ENCODE peak calls at places on chromosomes 11 and 22, in nine cellular contexts. X is CD8-positive, alpha-beta T cell; B is left ventricle myocardium inferior; I is upper lobe of right lung; R is ovary; J is PC-3; C is pancreas; T is heart left ventricle; W is uterus. O is an unnamed sample.

GRCh38 chr11:56160217-56160616 is at the start of gene OR8K5:
- DNase-seq in B (no peak), T (no peak), W (no peak), J (no peak), X (no peak), C (no peak), I (no peak), R (no peak), O (no peak)

GRCh38 chr11:8766043-8766992 is 83.7 kb downstream of the RPL27A start:
- DNase-seq in C (no peak), B (no peak), X (no peak), T (no peak), I (no peak), W (peak; percentile 14), J (no peak), R (no peak), O (no peak)

GRCh38 chr22:42808516-42808915 is 48.6 kb downstream of the ARFGAP3 start:
- DNase-seq in C (no peak), R (no peak), I (no peak), T (no peak), B (no peak), X (no peak), J (no peak), W (no peak), O (peak; percentile 51)

GRCh38 chr11:61736310-61736709 is 16.1 kb upstream of the MYRF start:
- DNase-seq in B (no peak), W (no peak), I (no peak), T (no peak), J (peak; percentile 56), C (no peak), X (no peak), R (no peak), O (no peak)

GRCh38 chr11:117315285-117316196 is 515 bp downstream of the BACE1 start:
- DNase-seq in X (no peak), I (no peak), R (no peak), B (no peak), J (no peak), C (no peak), T (peak; percentile 24), W (peak; percentile 33), O (no peak)

GRCh38 chr22:20776624-20777405 is 2.9 kb downstream of the SERPIND1 start:
- DNase-seq in J (no peak), R (no peak), W (no peak), T (no peak), C (no peak), X (no peak), I (no peak), B (no peak), O (no peak)

GRCh38 chr11:8006349-8006977 is 19.3 kb downstream of the EIF3F start:
- DNase-seq in T (peak; percentile 57), I (no peak), X (peak; percentile 52), C (peak; percentile 43), B (peak; percentile 31), W (peak; percentile 55), R (peak; percentile 41), J (peak; percentile 82), O (no peak)

GRCh38 chr22:50730013-50730891 is 7.8 kb upstream of the ACR start:
- DNase-seq in B (peak; percentile 15), T (peak; percentile 25), C (peak; percentile 1), J (no peak), W (no peak), R (peak; percentile 14), I (peak; percentile 64), X (no peak), O (no peak)

GRCh38 chr11:124081496-124081895 is 33.8 kb upstream of the VWA5A start:
- DNase-seq in J (no peak), W (no peak), R (no peak), C (no peak), B (no peak), T (no peak), X (no peak), I (no peak), O (no peak)

GRCh38 chr11:77467993-77468392 is 5.9 kb downstream of the PAK1 start:
- DNase-seq in W (no peak), C (no peak), J (no peak), R (no peak), T (no peak), I (no peak), B (no peak), X (no peak), O (no peak)

GRCh38 chr22:38347181-38347943 is 30.1 kb upstream of the CSNK1E start:
- DNase-seq in B (no peak), W (peak; percentile 10), R (no peak), X (peak; percentile 41), T (no peak), I (peak; percentile 50), C (no peak), J (no peak), O (peak; percentile 50)

GRCh38 chr22:27207907-27208306 is 550.5 kb downstream of the MIAT start:
- DNase-seq in B (no peak), T (no peak), J (no peak), R (no peak), I (no peak), C (no peak), X (no peak), W (no peak), O (peak; percentile 70)

GRCh38 chr11:58580311-58580710 is 1.4 kb downstream of the ZFP91 start:
- DNase-seq in X (no peak), I (no peak), C (no peak), W (no peak), B (no peak), J (no peak), T (no peak), R (no peak), O (no peak)

GRCh38 chr11:58577441-58578135 is 1.3 kb upstream of the ZFP91 start:
- DNase-seq in B (peak; percentile 35), T (peak; percentile 55), X (peak; percentile 83), C (no peak), I (peak; percentile 78), W (no peak), R (no peak), J (peak; percentile 82), O (peak; percentile 72)

GRCh38 chr11:58578136-58578634 is 678 bp upstream of the ZFP91 start:
- DNase-seq in J (peak; percentile 99), C (peak; percentile 94), W (peak; percentile 95), R (peak; percentile 96), I (peak; percentile 95), X (peak; percentile 95), T (peak; percentile 97), B (peak; percentile 95), O (peak; percentile 97)

GRCh38 chr11:58579192-58580129 is 598 bp downstream of the ZFP91 start:
- DNase-seq in C (peak; percentile 88), R (peak; percentile 93), J (peak; percentile 89), T (peak; percentile 95), X (peak; percentile 93), B (peak; percentile 93), W (peak; percentile 90), I (peak; percentile 95), O (peak; percentile 93)

DNA sequence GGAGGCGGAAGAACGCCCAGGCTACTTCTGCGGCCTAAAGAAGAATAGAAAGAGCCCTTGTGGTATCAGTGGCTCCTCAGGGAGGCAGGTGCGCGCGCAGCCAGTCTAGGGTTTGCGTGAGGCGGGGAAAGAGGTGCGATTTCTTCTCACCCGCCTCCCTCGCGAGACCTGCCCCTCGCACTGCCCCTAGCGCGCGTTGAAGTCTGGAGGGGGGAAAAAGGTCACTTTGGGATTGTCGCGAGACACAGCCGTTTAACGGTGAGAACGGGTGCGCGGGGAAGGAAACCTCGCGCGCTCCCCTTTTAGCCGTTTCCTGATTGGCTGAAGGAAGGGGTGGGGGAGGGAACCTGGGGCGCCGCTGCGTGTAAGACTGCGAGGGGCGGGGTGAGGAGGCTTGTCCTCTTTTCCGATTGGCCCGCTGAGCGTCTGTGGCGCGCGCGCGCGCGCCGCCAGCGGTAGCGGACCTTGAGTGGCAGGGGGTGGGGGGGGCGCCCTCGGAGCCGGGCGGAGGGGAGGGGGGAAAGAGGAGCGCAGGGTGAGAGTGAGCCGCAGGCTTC is at the start of gene ZFP91:
- DNase-seq in R (peak; percentile 97), C (peak; percentile 98), T (peak; percentile 99), I (peak; percentile 98), J (peak; percentile 99), X (peak; percentile 96), B (peak; percentile 98), W (peak; percentile 97), O (peak; percentile 98)
- H3K4me1 ChIP-seq in R (peaks cover 7% of the 10 kb centered on the region), C (peaks cover 54% of the 10 kb centered on the region), T (peaks cover 33% of the 10 kb centered on the region), I (peaks cover 56% of the 10 kb centered on the region), J (peaks cover 63% of the 10 kb centered on the region), X (peaks cover 61% of the 10 kb centered on the region), B (peaks cover 87% of the 10 kb centered on the region), W (peaks cover 14% of the 10 kb centered on the region), O (no peaks in the 10 kb centered on the region)

DNA sequence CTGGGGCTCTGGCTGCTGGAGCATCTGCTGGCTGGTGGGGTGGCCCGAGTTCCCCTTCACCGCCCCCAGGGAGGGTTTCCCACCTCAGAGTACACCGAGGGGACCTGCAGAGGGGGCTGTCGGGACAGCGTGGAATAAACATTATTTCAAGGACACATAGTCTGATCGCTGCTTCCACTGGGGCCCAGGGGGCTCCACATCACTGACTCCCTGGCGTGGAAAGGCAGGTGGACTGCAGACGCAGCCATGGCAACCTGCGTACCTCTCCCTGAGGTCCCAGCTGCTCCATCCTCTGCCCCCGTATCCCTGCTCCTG is 21.6 kb downstream of the TRMU start:
- DNase-seq in B (no peak), R (no peak), T (no peak), X (no peak), I (no peak), W (no peak), J (no peak), C (no peak), O (no peak)
- H3K36me3 ChIP-seq in B (peaks cover 48% of the 10 kb centered on the region), R (no peaks in the 10 kb centered on the region), T (peaks cover 13% of the 10 kb centered on the region), X (peaks cover 22% of the 10 kb centered on the region), I (peaks cover 33% of the 10 kb centered on the region), W (no peaks in the 10 kb centered on the region), J (peaks cover 15% of the 10 kb centered on the region), C (peaks cover 3% of the 10 kb centered on the region), O (peaks cover 53% of the 10 kb centered on the region)

GRCh38 chr11:131632971-131633370 is 262.6 kb downstream of the NTM start:
- DNase-seq in R (no peak), J (no peak), X (no peak), B (no peak), C (no peak), W (no peak), T (no peak), I (no peak), O (no peak)
- H3K27ac ChIP-seq in R (no peak overlapping the region), J (no peak overlapping the region), X (no peak overlapping the region), B (no peak overlapping the region), C (no peak overlapping the region), W (no peak overlapping the region), T (no peak overlapping the region), I (no peak overlapping the region), O (no peak overlapping the region)

DNA sequence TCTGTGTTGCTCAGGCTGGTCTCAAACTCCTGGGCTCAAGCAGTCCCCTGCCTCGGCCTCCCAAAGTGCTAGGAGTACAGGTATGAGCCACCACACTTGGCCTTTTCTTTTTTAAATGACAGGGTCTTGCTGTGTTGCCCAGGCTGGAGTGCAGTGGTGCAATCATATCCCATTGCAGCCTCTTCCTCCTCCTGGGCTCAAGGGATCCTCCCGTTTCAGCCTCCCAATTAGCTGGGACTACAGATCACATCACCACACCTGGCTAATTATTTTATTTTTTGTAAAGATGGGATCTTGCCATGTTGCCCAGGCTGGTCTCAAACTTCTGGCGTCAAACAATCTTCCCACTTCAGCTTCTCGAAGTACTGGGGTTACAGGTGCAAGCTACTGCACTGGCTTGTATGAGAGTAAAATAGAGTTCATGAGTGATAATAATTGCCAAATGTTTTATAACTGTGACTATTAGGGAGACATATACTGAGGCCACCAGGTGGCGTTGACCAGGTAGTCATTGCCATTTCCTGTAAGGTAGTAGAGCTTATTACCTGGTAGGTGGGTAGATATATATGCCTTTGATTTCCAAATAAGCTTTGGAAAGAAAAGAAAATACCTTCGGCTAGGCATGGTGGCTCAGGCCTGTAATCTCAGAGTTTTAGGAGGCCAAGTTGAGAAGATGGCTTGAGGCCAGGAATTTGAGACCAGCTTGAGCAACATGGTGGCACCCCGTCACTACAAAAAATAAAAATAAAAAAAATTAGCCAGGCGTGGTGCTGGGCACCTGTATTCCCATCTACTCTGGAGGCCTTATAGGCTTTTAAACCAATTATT is 5.4 kb downstream of the FDX1 start:
- DNase-seq in W (no peak), C (peak; percentile 18), T (no peak), J (peak; percentile 70), R (no peak), I (no peak), B (no peak), X (no peak), O (no peak)
- H3K4me1 ChIP-seq in W (no peaks in the 10 kb centered on the region), C (peaks cover 42% of the 10 kb centered on the region), T (peaks cover 4% of the 10 kb centered on the region), J (peaks cover 22% of the 10 kb centered on the region), R (peaks cover 3% of the 10 kb centered on the region), I (peaks cover 37% of the 10 kb centered on the region), B (peaks cover 56% of the 10 kb centered on the region), X (peaks cover 28% of the 10 kb centered on the region), O (no peaks in the 10 kb centered on the region)

O was measured in right atrium auricular region.